ENCODE peak calls at places on chromosomes 5 and 9, in four cellular contexts. N is mesendoderm, B is neuronal stem cell, J is mesenchymal stem cell. L is an unnamed sample.

GRCh38 chr5:31987985-31988710 is 186.0 kb downstream of the GOLPH3 start:
- DNase-seq in B (no peak), N (peak; percentile 24), J (peak; percentile 89), L (peak; percentile 97)

GRCh38 chr9:131678499-131679111 is 61.3 kb downstream of the RAPGEF1 start:
- DNase-seq in N (peak; percentile 68), B (peak; percentile 9), J (peak; percentile 93), L (peak; percentile 98)

GRCh38 chr9:92980085-92980745 is 32.9 kb downstream of the FGD3 start:
- DNase-seq in J (no peak), N (no peak), B (no peak), L (no peak)

GRCh38 chr9:126386088-126386487 is 59.5 kb downstream of the MVB12B start:
- DNase-seq in N (peak; percentile 62), J (no peak), B (no peak), L (no peak)

GRCh38 chr5:116572375-116573278 is 2.0 kb downstream of the SEMA6A start:
- DNase-seq in B (peak; percentile 54), N (peak; percentile 74), J (peak; percentile 48), L (no peak)

GRCh38 chr5:162512935-162513575 is 445.5 kb downstream of the GABRG2 start:
- DNase-seq in J (no peak), B (no peak), N (no peak), L (no peak)

GRCh38 chr9:111839981-111840380 is 45.2 kb upstream of the SHOC1 start:
- DNase-seq in N (no peak), J (peak; percentile 60), B (no peak), L (peak; percentile 70)

GRCh38 chr9:95079461-95079860 is 238.0 kb downstream of the FANCC start:
- DNase-seq in J (no peak), B (no peak), N (no peak), L (no peak)

GRCh38 chr5:131630208-131630962 is 4.6 kb downstream of the RAPGEF6 start:
- DNase-seq in N (no peak), B (no peak), J (no peak), L (no peak)

GRCh38 chr9:135566552-135566951 is 5.0 kb downstream of the PAEP start:
- DNase-seq in J (no peak), B (no peak), N (no peak), L (no peak)

GRCh38 chr5:18465833-18466681 is 831.8 kb downstream of the TAF11L14 start:
- DNase-seq in N (peak; percentile 87), B (peak; percentile 80), J (peak; percentile 63), L (peak; percentile 1)

GRCh38 chr5:67353500-67353931 is 156.9 kb upstream of the CD180 start:
- DNase-seq in B (no peak), N (no peak), J (peak; percentile 72), L (no peak)

GRCh38 chr5:149177911-149178565 is 36.7 kb downstream of the ABLIM3 start:
- DNase-seq in B (no peak), N (peak; percentile 63), J (no peak), L (peak; percentile 54)

GRCh38 chr5:157068785-157069184 is 9.9 kb upstream of the HAVCR1 start:
- DNase-seq in N (no peak), B (no peak), J (no peak), L (no peak)

GRCh38 chr5:175814676-175815075 is 56.7 kb upstream of the CPLX2 start:
- DNase-seq in B (no peak), N (no peak), J (peak; percentile 19), L (peak; percentile 73)

GRCh38 chr5:172505840-172506638 is 51.7 kb upstream of the SH3PXD2B start:
- DNase-seq in B (no peak), J (no peak), N (no peak), L (no peak)

GRCh38 chr5:180806351-180807011 is 3.9 kb upstream of the MGAT1 start:
- DNase-seq in N (no peak), B (no peak), J (no peak), L (no peak)

GRCh38 chr5:167565555-167565954 is 725.9 kb upstream of the WWC1 start:
- DNase-seq in B (no peak), N (peak; percentile 64), J (peak; percentile 36), L (peak; percentile 20)

GRCh38 chr5:83095163-83095972 is 18.0 kb downstream of the XRCC4 start:
- DNase-seq in N (no peak), J (no peak), B (no peak), L (no peak)

GRCh38 chr9:72474676-72475075 is 46.7 kb upstream of the TMC1 start:
- DNase-seq in N (no peak), B (no peak), J (peak; percentile 80), L (peak; percentile 86)

GRCh38 chr9:34496149-34496712 is 26.6 kb downstream of the ENHO start:
- DNase-seq in N (peak; percentile 49), B (no peak), J (no peak), L (no peak)

GRCh38 chr9:95722141-95722540 is 153.3 kb upstream of the ERCC6L2 start:
- DNase-seq in B (no peak), J (no peak), N (no peak), L (no peak)

GRCh38 chr9:112378441-112379176 is 1.3 kb upstream of the HSDL2 start:
- DNase-seq in N (peak; percentile 75), B (no peak), J (peak; percentile 33), L (no peak)

GRCh38 chr9:121399883-121400607 is 30.0 kb upstream of the STOM start:
- DNase-seq in J (peak; percentile 81), N (peak; percentile 76), B (peak; percentile 65), L (peak; percentile 86)

GRCh38 chr5:146965781-146966659 is 87.5 kb upstream of the PPP2R2B start:
- DNase-seq in J (peak; percentile 82), B (peak; percentile 85), N (peak; percentile 84), L (peak; percentile 69)

GRCh38 chr5:103674739-103675138 is 112.2 kb upstream of the NUDT12 start:
- DNase-seq in B (no peak), J (no peak), N (no peak), L (peak; percentile 17)

DNA sequence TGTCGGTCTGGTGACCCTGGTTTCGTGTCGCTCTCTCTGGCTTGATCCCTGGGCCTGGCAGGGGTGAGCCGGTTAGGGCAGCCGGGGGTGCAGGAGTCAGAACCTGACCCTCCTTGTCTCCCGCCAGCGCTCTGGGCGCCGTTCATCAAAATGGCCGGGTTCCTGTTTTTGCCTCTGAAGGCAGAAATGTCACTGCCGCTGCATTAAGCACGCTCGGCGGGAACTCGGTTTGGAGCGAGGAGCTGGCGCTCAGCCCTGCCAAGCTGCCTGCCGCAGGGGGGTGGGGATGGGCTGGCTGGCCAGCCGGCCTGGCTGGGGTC is 63.7 kb downstream of the CXXC5 start:
- DNase-seq in N (peak; percentile 75), J (no peak), B (no peak), L (no peak)
- H4K8ac ChIP-seq in N (no peak overlapping the region), J (peak overlapping the region; percentile 5), B (no peak overlapping the region), L (no peak overlapping the region)

GRCh38 chr5:1663186-1663585 is 136.5 kb downstream of the MRPL36 start:
- DNase-seq in N (no peak), B (no peak), J (no peak), L (no peak)
- H4K8ac ChIP-seq in N (no peak overlapping the region), B (no peak overlapping the region), J (no peak overlapping the region), L (no peak overlapping the region)

GRCh38 chr9:68873179-68873578 is 140.7 kb downstream of the PRKACG start:
- DNase-seq in J (no peak), B (no peak), N (no peak), L (no peak)

GRCh38 chr9:68870049-68870448 is 143.9 kb downstream of the PRKACG start:
- DNase-seq in B (no peak), N (no peak), J (no peak), L (no peak)

GRCh38 chr9:68876265-68876664 is 137.6 kb downstream of the PRKACG start:
- DNase-seq in N (peak; percentile 4), B (no peak), J (no peak), L (no peak)

GRCh38 chr9:68869020-68869419 is 144.9 kb downstream of the PRKACG start:
- DNase-seq in N (no peak), B (no peak), J (no peak), L (no peak)

DNA sequence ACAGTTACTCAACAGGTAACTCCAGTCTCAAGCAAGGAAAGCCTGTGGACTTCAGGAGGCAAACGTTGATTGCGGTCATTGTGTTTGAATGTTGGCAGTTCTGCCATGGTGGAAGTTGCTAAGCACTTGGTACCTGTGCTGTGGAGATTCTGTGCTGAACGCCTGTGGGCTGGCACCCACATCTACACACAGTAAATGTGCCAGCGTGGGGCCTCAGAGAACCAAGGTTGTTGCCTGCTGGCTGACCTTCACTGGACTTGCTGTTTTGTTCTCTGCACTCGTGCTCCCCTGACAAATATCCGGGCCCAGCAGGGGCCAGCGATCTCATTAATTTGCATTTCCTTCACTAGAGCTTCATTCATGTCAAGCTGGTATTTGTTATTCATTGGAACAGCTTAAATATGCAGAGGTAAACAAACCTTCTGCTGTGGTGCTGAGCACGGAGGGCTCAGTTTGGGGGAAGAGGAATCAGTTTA is 141.8 kb downstream of the PRKACG start:
- DNase-seq in J (no peak), N (peak; percentile 85), B (peak; percentile 52), L (no peak)
- H4K8ac ChIP-seq in J (no peak overlapping the region), N (no peak overlapping the region), B (no peak overlapping the region), L (no peak overlapping the region)

GRCh38 chr5:81247441-81247972 is 14.4 kb downstream of the CKMT2 start:
- DNase-seq in N (peak; percentile 45), J (peak; percentile 53), B (peak; percentile 47), L (peak; percentile 66)
- H4K8ac ChIP-seq in N (no peak overlapping the region), J (no peak overlapping the region), B (no peak overlapping the region), L (no peak overlapping the region)

DNA sequence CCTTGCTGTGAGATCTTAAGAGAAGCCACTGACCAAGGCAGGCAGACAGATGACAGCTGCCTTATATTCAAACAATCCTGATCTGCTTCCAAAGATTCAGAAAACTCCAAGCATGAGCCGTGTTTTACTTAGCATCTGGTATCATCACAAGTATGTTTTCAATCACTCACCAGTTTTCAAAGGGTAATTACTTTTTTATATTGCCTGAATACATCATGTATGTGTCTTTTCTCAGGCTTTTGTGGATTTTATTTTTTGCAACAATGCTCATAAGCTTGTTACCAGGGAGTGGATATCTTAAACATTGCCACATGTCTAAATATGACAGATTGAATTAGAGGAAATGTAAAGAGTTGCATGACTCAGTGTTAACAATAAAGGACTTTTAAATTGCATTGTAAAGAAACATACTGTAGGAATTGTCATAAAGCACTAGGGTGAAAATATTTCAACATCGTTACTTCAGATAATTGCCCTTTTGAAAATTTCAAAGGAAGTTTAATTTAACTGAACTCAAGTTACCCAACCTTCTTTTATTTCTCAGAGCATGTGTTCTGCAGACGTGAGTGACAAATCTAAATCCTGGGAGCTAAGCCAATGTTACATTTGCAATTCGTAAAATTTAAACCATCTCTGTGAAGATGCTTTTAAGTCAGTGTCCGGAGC is 326.1 kb downstream of the PLK2 start:
- DNase-seq in B (no peak), J (no peak), N (no peak), L (peak; percentile 79)
- H4K8ac ChIP-seq in B (no peak overlapping the region), J (no peak overlapping the region), N (no peak overlapping the region), L (no peak overlapping the region)

GRCh38 chr9:79329861-79330260 is 241.9 kb upstream of the TLE4 start:
- DNase-seq in B (no peak), J (no peak), N (no peak), L (no peak)

DNA sequence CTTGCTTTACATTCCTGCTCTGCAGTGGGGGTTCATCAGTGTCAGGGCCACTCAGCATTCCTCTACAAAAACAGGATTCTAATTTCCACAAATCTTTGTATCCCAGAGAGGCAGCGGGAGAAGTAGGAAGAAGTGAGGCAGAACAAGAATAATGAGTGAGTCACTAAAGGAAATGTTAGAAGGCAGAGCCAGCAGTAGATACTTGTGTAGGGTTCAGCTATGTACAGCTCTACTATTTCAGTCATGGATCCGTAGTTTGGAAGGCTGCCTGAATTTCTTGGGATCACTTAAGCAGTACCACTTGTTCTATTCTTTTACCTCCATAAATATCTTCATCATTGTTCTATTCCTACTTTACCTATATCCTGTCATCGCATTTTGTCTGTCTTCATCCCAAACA is 246.3 kb upstream of the TLE4 start:
- DNase-seq in N (no peak), J (no peak), B (no peak), L (peak; percentile 45)
- H4K8ac ChIP-seq in N (no peak overlapping the region), J (no peak overlapping the region), B (no peak overlapping the region), L (no peak overlapping the region)

GRCh38 chr9:8560560-8561525 is 761.3 kb upstream of the DMAC1 start:
- DNase-seq in N (peak; percentile 70), B (no peak), J (peak; percentile 81), L (peak; percentile 0)
- H4K8ac ChIP-seq in N (no peak overlapping the region), B (no peak overlapping the region), J (peak overlapping the region; percentile 55), L (no peak overlapping the region)